ENCODE peak calls at places on chromosomes 13 and 19, in four cellular contexts. M is T follicular helper cell; V is activated CD4-positive, alpha-beta T cell treated with anti-CD3 and anti-CD28 coated beads, Interleukin-2, amount 50 U/mL, for 24 hours; E is body of pancreas. S is an unnamed sample.

GRCh38 chr13:97999653-98000052 is 46.2 kb downstream of the IPO5 start:
- DNase-seq in V (no peak), E (no peak), M (no peak), S (no peak)

GRCh38 chr13:44155422-44156293 is 218.0 kb upstream of the SERP2 start:
- DNase-seq in V (no peak), M (no peak), E (peak; percentile 77), S (no peak)

GRCh38 chr19:52991021-52991420 is 22.7 kb upstream of the ERVV-1 start:
- DNase-seq in E (no peak), V (no peak), M (no peak), S (no peak)

GRCh38 chr13:34901577-34901976 is 40.5 kb upstream of the NBEA start:
- DNase-seq in M (no peak), V (no peak), E (no peak), S (no peak)

GRCh38 chr13:58478858-58479257 is 847.3 kb downstream of the PCDH17 start:
- DNase-seq in V (no peak), M (no peak), E (no peak), S (no peak)

GRCh38 chr19:32808236-32808635 is 61.3 kb downstream of the SLC7A9 start:
- DNase-seq in E (no peak), V (no peak), M (no peak), S (no peak)

GRCh38 chr13:64332048-64332447 is 2898.1 kb downstream of the PCDH9 start:
- DNase-seq in M (no peak), E (no peak), V (no peak), S (no peak)

GRCh38 chr13:110108348-110109139 is 198.4 kb downstream of the COL4A1 start:
- DNase-seq in E (peak; percentile 75), V (no peak), M (no peak), S (peak; percentile 6)

GRCh38 chr19:49889687-49890348 is 6.9 kb downstream of the IL4I1 start:
- DNase-seq in E (peak; percentile 75), M (peak; percentile 63), V (peak; percentile 50), S (peak; percentile 55)

GRCh38 chr19:55147408-55148251 is 1.4 kb downstream of the TNNT1 start:
- DNase-seq in M (no peak), E (no peak), V (no peak), S (no peak)

GRCh38 chr13:20714563-20715339 is 11.3 kb downstream of the IL17D start:
- DNase-seq in E (no peak), M (no peak), V (no peak), S (no peak)

GRCh38 chr19:55640043-55640576 is 692 bp upstream of the ZNF580 start:
- DNase-seq in E (peak; percentile 65), V (peak; percentile 47), M (peak; percentile 65), S (peak; percentile 70)

GRCh38 chr19:41641879-41642485 is 15.1 kb upstream of the CEACAM4 start:
- DNase-seq in V (peak; percentile 76), E (peak; percentile 80), M (peak; percentile 62), S (no peak)

GRCh38 chr13:81539643-81540150 is 1198.8 kb upstream of the SPRY2 start:
- DNase-seq in E (no peak), V (no peak), M (no peak), S (no peak)

GRCh38 chr19:11382898-11383705 is 1.0 kb downstream of the EPOR start:
- DNase-seq in M (peak; percentile 11), V (no peak), E (peak; percentile 73), S (no peak)

GRCh38 chr19:38655148-38655824 is 7.8 kb downstream of the ACTN4 start:
- DNase-seq in V (peak; percentile 45), M (no peak), E (no peak), S (no peak)

GRCh38 chr13:35549481-35549880 is 73.0 kb upstream of the MAB21L1 start:
- DNase-seq in E (no peak), M (no peak), V (no peak), S (no peak)

GRCh38 chr13:36329355-36329754 is 16.8 kb downstream of the SPART start:
- DNase-seq in E (no peak), M (no peak), V (no peak), S (no peak)

GRCh38 chr19:18633321-18633720 is 3.5 kb upstream of the KLHL26 start:
- DNase-seq in E (peak; percentile 81), V (no peak), M (no peak), S (no peak)

GRCh38 chr13:73984949-73985691 is 149.1 kb downstream of the KLF12 start:
- DNase-seq in E (no peak), M (peak; percentile 77), V (peak; percentile 70), S (no peak)

GRCh38 chr13:46751811-46752635 is 44.9 kb downstream of the ESD start:
- DNase-seq in V (peak; percentile 42), E (no peak), M (no peak), S (no peak)

S was measured in NCI-H1048.